ENCODE peak calls at places on chromosome 5, in five cellular contexts. One of them, this sample, is unnamed.

GRCh38 chr5:139517683-139518564 is 35.4 kb upstream of the STING1 start:
- DNase-seq in stimulated activated CD4-positive, alpha-beta T cell treated with anti-CD3 and anti-CD28 coated beads, Interleukin-1b, Interleukin-23, amount 100 ng/mL, for 1 hour: peak
- DNase-seq in left colon: peak
- DNase-seq in stimulated activated CD8-positive, alpha-beta memory T cell treated with anti-CD3 and anti-CD28 coated beads, Interleukin-2, amount 100 ng/mL, for 48 hours: peak
- DNase-seq in LNCaP clone FGC: peak
- DNase-seq in this sample: peak

GRCh38 chr5:63170496-63170895 is 591.9 kb downstream of the LRRC70 start:
- DNase-seq in stimulated activated CD4-positive, alpha-beta T cell treated with anti-CD3 and anti-CD28 coated beads, Interleukin-1b, Interleukin-23, amount 100 ng/mL, for 1 hour: no peak
- DNase-seq in left colon: no peak
- DNase-seq in stimulated activated CD8-positive, alpha-beta memory T cell treated with anti-CD3 and anti-CD28 coated beads, Interleukin-2, amount 100 ng/mL, for 48 hours: no peak
- DNase-seq in LNCaP clone FGC: no peak
- DNase-seq in this sample: no peak

GRCh38 chr5:136356747-136357469 is 8.4 kb downstream of the TRPC7 start:
- DNase-seq in stimulated activated CD4-positive, alpha-beta T cell treated with anti-CD3 and anti-CD28 coated beads, Interleukin-1b, Interleukin-23, amount 100 ng/mL, for 1 hour: no peak
- DNase-seq in left colon: no peak
- DNase-seq in stimulated activated CD8-positive, alpha-beta memory T cell treated with anti-CD3 and anti-CD28 coated beads, Interleukin-2, amount 100 ng/mL, for 48 hours: no peak
- DNase-seq in LNCaP clone FGC: no peak
- DNase-seq in this sample: no peak

GRCh38 chr5:71887680-71888079 is 168.6 kb downstream of the CARTPT start:
- DNase-seq in stimulated activated CD4-positive, alpha-beta T cell treated with anti-CD3 and anti-CD28 coated beads, Interleukin-1b, Interleukin-23, amount 100 ng/mL, for 1 hour: no peak
- DNase-seq in left colon: no peak
- DNase-seq in stimulated activated CD8-positive, alpha-beta memory T cell treated with anti-CD3 and anti-CD28 coated beads, Interleukin-2, amount 100 ng/mL, for 48 hours: no peak
- DNase-seq in LNCaP clone FGC: peak
- DNase-seq in this sample: no peak

GRCh38 chr5:96264047-96264446 is 169.0 kb downstream of the PCSK1 start:
- DNase-seq in stimulated activated CD4-positive, alpha-beta T cell treated with anti-CD3 and anti-CD28 coated beads, Interleukin-1b, Interleukin-23, amount 100 ng/mL, for 1 hour: no peak
- DNase-seq in left colon: no peak
- DNase-seq in stimulated activated CD8-positive, alpha-beta memory T cell treated with anti-CD3 and anti-CD28 coated beads, Interleukin-2, amount 100 ng/mL, for 48 hours: no peak
- DNase-seq in LNCaP clone FGC: no peak
- DNase-seq in this sample: no peak

GRCh38 chr5:40738502-40738901 is 17.3 kb downstream of the TTC33 start:
- DNase-seq in stimulated activated CD4-positive, alpha-beta T cell treated with anti-CD3 and anti-CD28 coated beads, Interleukin-1b, Interleukin-23, amount 100 ng/mL, for 1 hour: no peak
- DNase-seq in left colon: no peak
- DNase-seq in stimulated activated CD8-positive, alpha-beta memory T cell treated with anti-CD3 and anti-CD28 coated beads, Interleukin-2, amount 100 ng/mL, for 48 hours: no peak
- DNase-seq in LNCaP clone FGC: no peak
- DNase-seq in this sample: no peak

GRCh38 chr5:111563041-111563822 is 50.9 kb upstream of the STARD4 start:
- DNase-seq in stimulated activated CD4-positive, alpha-beta T cell treated with anti-CD3 and anti-CD28 coated beads, Interleukin-1b, Interleukin-23, amount 100 ng/mL, for 1 hour: no peak
- DNase-seq in left colon: no peak
- DNase-seq in stimulated activated CD8-positive, alpha-beta memory T cell treated with anti-CD3 and anti-CD28 coated beads, Interleukin-2, amount 100 ng/mL, for 48 hours: no peak
- DNase-seq in LNCaP clone FGC: no peak
- DNase-seq in this sample: no peak

GRCh38 chr5:7397005-7397546 is 1.1 kb downstream of the ADCY2 start:
- DNase-seq in stimulated activated CD4-positive, alpha-beta T cell treated with anti-CD3 and anti-CD28 coated beads, Interleukin-1b, Interleukin-23, amount 100 ng/mL, for 1 hour: no peak
- DNase-seq in left colon: no peak
- DNase-seq in stimulated activated CD8-positive, alpha-beta memory T cell treated with anti-CD3 and anti-CD28 coated beads, Interleukin-2, amount 100 ng/mL, for 48 hours: no peak
- DNase-seq in LNCaP clone FGC: no peak
- DNase-seq in this sample: peak

GRCh38 chr5:54738118-54738972 is 220.8 kb downstream of the SNX18 start:
- DNase-seq in stimulated activated CD4-positive, alpha-beta T cell treated with anti-CD3 and anti-CD28 coated beads, Interleukin-1b, Interleukin-23, amount 100 ng/mL, for 1 hour: no peak
- DNase-seq in left colon: peak
- DNase-seq in stimulated activated CD8-positive, alpha-beta memory T cell treated with anti-CD3 and anti-CD28 coated beads, Interleukin-2, amount 100 ng/mL, for 48 hours: no peak
- DNase-seq in LNCaP clone FGC: no peak
- DNase-seq in this sample: peak

GRCh38 chr5:140791111-140791510 is 3.5 kb upstream of the PCDHA2 start:
- DNase-seq in stimulated activated CD4-positive, alpha-beta T cell treated with anti-CD3 and anti-CD28 coated beads, Interleukin-1b, Interleukin-23, amount 100 ng/mL, for 1 hour: no peak
- DNase-seq in left colon: no peak
- DNase-seq in stimulated activated CD8-positive, alpha-beta memory T cell treated with anti-CD3 and anti-CD28 coated beads, Interleukin-2, amount 100 ng/mL, for 48 hours: no peak
- DNase-seq in LNCaP clone FGC: no peak
- DNase-seq in this sample: no peak

GRCh38 chr5:110839004-110839403 is 100.2 kb downstream of the SLC25A46 start:
- DNase-seq in stimulated activated CD4-positive, alpha-beta T cell treated with anti-CD3 and anti-CD28 coated beads, Interleukin-1b, Interleukin-23, amount 100 ng/mL, for 1 hour: no peak
- DNase-seq in left colon: no peak
- DNase-seq in stimulated activated CD8-positive, alpha-beta memory T cell treated with anti-CD3 and anti-CD28 coated beads, Interleukin-2, amount 100 ng/mL, for 48 hours: no peak
- DNase-seq in LNCaP clone FGC: no peak
- DNase-seq in this sample: no peak

GRCh38 chr5:127063236-127063913 is 9.9 kb downstream of the C5orf63 start:
- DNase-seq in stimulated activated CD4-positive, alpha-beta T cell treated with anti-CD3 and anti-CD28 coated beads, Interleukin-1b, Interleukin-23, amount 100 ng/mL, for 1 hour: no peak
- DNase-seq in left colon: no peak
- DNase-seq in stimulated activated CD8-positive, alpha-beta memory T cell treated with anti-CD3 and anti-CD28 coated beads, Interleukin-2, amount 100 ng/mL, for 48 hours: no peak
- DNase-seq in LNCaP clone FGC: no peak
- DNase-seq in this sample: no peak

GRCh38 chr5:34005211-34005610 is 2.6 kb downstream of the AMACR start:
- DNase-seq in stimulated activated CD4-positive, alpha-beta T cell treated with anti-CD3 and anti-CD28 coated beads, Interleukin-1b, Interleukin-23, amount 100 ng/mL, for 1 hour: no peak
- DNase-seq in left colon: no peak
- DNase-seq in stimulated activated CD8-positive, alpha-beta memory T cell treated with anti-CD3 and anti-CD28 coated beads, Interleukin-2, amount 100 ng/mL, for 48 hours: no peak
- DNase-seq in LNCaP clone FGC: no peak
- DNase-seq in this sample: no peak

GRCh38 chr5:113245427-113246052 is 189.2 kb downstream of the TSSK1B start:
- DNase-seq in stimulated activated CD4-positive, alpha-beta T cell treated with anti-CD3 and anti-CD28 coated beads, Interleukin-1b, Interleukin-23, amount 100 ng/mL, for 1 hour: no peak
- DNase-seq in left colon: no peak
- DNase-seq in stimulated activated CD8-positive, alpha-beta memory T cell treated with anti-CD3 and anti-CD28 coated beads, Interleukin-2, amount 100 ng/mL, for 48 hours: no peak
- DNase-seq in LNCaP clone FGC: no peak
- DNase-seq in this sample: no peak

GRCh38 chr5:151080620-151081425 is at the start of gene TNIP1:
- DNase-seq in stimulated activated CD4-positive, alpha-beta T cell treated with anti-CD3 and anti-CD28 coated beads, Interleukin-1b, Interleukin-23, amount 100 ng/mL, for 1 hour: peak
- DNase-seq in left colon: peak
- DNase-seq in stimulated activated CD8-positive, alpha-beta memory T cell treated with anti-CD3 and anti-CD28 coated beads, Interleukin-2, amount 100 ng/mL, for 48 hours: peak
- DNase-seq in LNCaP clone FGC: peak
- DNase-seq in this sample: peak

GRCh38 chr5:110087829-110088228 is 398.1 kb downstream of the MAN2A1 start:
- DNase-seq in stimulated activated CD4-positive, alpha-beta T cell treated with anti-CD3 and anti-CD28 coated beads, Interleukin-1b, Interleukin-23, amount 100 ng/mL, for 1 hour: no peak
- DNase-seq in left colon: no peak
- DNase-seq in stimulated activated CD8-positive, alpha-beta memory T cell treated with anti-CD3 and anti-CD28 coated beads, Interleukin-2, amount 100 ng/mL, for 48 hours: no peak
- DNase-seq in LNCaP clone FGC: no peak
- DNase-seq in this sample: peak

GRCh38 chr5:121006206-121006605 is 542.1 kb downstream of the PRR16 start:
- DNase-seq in stimulated activated CD4-positive, alpha-beta T cell treated with anti-CD3 and anti-CD28 coated beads, Interleukin-1b, Interleukin-23, amount 100 ng/mL, for 1 hour: no peak
- DNase-seq in left colon: no peak
- DNase-seq in stimulated activated CD8-positive, alpha-beta memory T cell treated with anti-CD3 and anti-CD28 coated beads, Interleukin-2, amount 100 ng/mL, for 48 hours: no peak
- DNase-seq in LNCaP clone FGC: no peak
- DNase-seq in this sample: no peak

GRCh38 chr5:116733995-116734716 is 159.5 kb upstream of the SEMA6A start:
- DNase-seq in stimulated activated CD4-positive, alpha-beta T cell treated with anti-CD3 and anti-CD28 coated beads, Interleukin-1b, Interleukin-23, amount 100 ng/mL, for 1 hour: no peak
- DNase-seq in left colon: no peak
- DNase-seq in stimulated activated CD8-positive, alpha-beta memory T cell treated with anti-CD3 and anti-CD28 coated beads, Interleukin-2, amount 100 ng/mL, for 48 hours: no peak
- DNase-seq in LNCaP clone FGC: peak
- DNase-seq in this sample: no peak

GRCh38 chr5:137752873-137753226 is 1.3 kb downstream of the HNRNPA0 start:
- DNase-seq in stimulated activated CD4-positive, alpha-beta T cell treated with anti-CD3 and anti-CD28 coated beads, Interleukin-1b, Interleukin-23, amount 100 ng/mL, for 1 hour: no peak
- DNase-seq in left colon: peak
- DNase-seq in stimulated activated CD8-positive, alpha-beta memory T cell treated with anti-CD3 and anti-CD28 coated beads, Interleukin-2, amount 100 ng/mL, for 48 hours: no peak
- DNase-seq in LNCaP clone FGC: no peak
- DNase-seq in this sample: peak

GRCh38 chr5:142783601-142784291 is 13.6 kb downstream of the ARHGAP26 start:
- DNase-seq in stimulated activated CD4-positive, alpha-beta T cell treated with anti-CD3 and anti-CD28 coated beads, Interleukin-1b, Interleukin-23, amount 100 ng/mL, for 1 hour: no peak
- DNase-seq in left colon: no peak
- DNase-seq in stimulated activated CD8-positive, alpha-beta memory T cell treated with anti-CD3 and anti-CD28 coated beads, Interleukin-2, amount 100 ng/mL, for 48 hours: peak
- DNase-seq in LNCaP clone FGC: no peak
- DNase-seq in this sample: no peak

GRCh38 chr5:112800901-112801300 is 60.2 kb upstream of the SRP19 start:
- DNase-seq in stimulated activated CD4-positive, alpha-beta T cell treated with anti-CD3 and anti-CD28 coated beads, Interleukin-1b, Interleukin-23, amount 100 ng/mL, for 1 hour: no peak
- DNase-seq in left colon: no peak
- DNase-seq in stimulated activated CD8-positive, alpha-beta memory T cell treated with anti-CD3 and anti-CD28 coated beads, Interleukin-2, amount 100 ng/mL, for 48 hours: no peak
- DNase-seq in LNCaP clone FGC: no peak
- DNase-seq in this sample: no peak

GRCh38 chr5:16934123-16934522 is 2.0 kb downstream of the MYO10 start:
- DNase-seq in stimulated activated CD4-positive, alpha-beta T cell treated with anti-CD3 and anti-CD28 coated beads, Interleukin-1b, Interleukin-23, amount 100 ng/mL, for 1 hour: peak
- DNase-seq in left colon: peak
- DNase-seq in stimulated activated CD8-positive, alpha-beta memory T cell treated with anti-CD3 and anti-CD28 coated beads, Interleukin-2, amount 100 ng/mL, for 48 hours: peak
- DNase-seq in LNCaP clone FGC: no peak
- DNase-seq in this sample: peak

GRCh38 chr5:67372887-67373286 is 176.3 kb upstream of the CD180 start:
- DNase-seq in stimulated activated CD4-positive, alpha-beta T cell treated with anti-CD3 and anti-CD28 coated beads, Interleukin-1b, Interleukin-23, amount 100 ng/mL, for 1 hour: no peak
- DNase-seq in left colon: no peak
- DNase-seq in stimulated activated CD8-positive, alpha-beta memory T cell treated with anti-CD3 and anti-CD28 coated beads, Interleukin-2, amount 100 ng/mL, for 48 hours: no peak
- DNase-seq in LNCaP clone FGC: no peak
- DNase-seq in this sample: no peak

GRCh38 chr5:79181419-79182022 is 54.4 kb upstream of the JMY start:
- DNase-seq in stimulated activated CD4-positive, alpha-beta T cell treated with anti-CD3 and anti-CD28 coated beads, Interleukin-1b, Interleukin-23, amount 100 ng/mL, for 1 hour: no peak
- DNase-seq in left colon: no peak
- DNase-seq in stimulated activated CD8-positive, alpha-beta memory T cell treated with anti-CD3 and anti-CD28 coated beads, Interleukin-2, amount 100 ng/mL, for 48 hours: no peak
- DNase-seq in LNCaP clone FGC: no peak
- DNase-seq in this sample: no peak

GRCh38 chr5:111478266-111478665 is 34.1 kb downstream of the STARD4 start:
- DNase-seq in stimulated activated CD4-positive, alpha-beta T cell treated with anti-CD3 and anti-CD28 coated beads, Interleukin-1b, Interleukin-23, amount 100 ng/mL, for 1 hour: no peak
- DNase-seq in left colon: no peak
- DNase-seq in stimulated activated CD8-positive, alpha-beta memory T cell treated with anti-CD3 and anti-CD28 coated beads, Interleukin-2, amount 100 ng/mL, for 48 hours: no peak
- DNase-seq in LNCaP clone FGC: no peak
- DNase-seq in this sample: no peak

GRCh38 chr5:34876275-34876674 is 37.3 kb downstream of the TTC23L start:
- DNase-seq in stimulated activated CD4-positive, alpha-beta T cell treated with anti-CD3 and anti-CD28 coated beads, Interleukin-1b, Interleukin-23, amount 100 ng/mL, for 1 hour: no peak
- DNase-seq in left colon: no peak
- DNase-seq in stimulated activated CD8-positive, alpha-beta memory T cell treated with anti-CD3 and anti-CD28 coated beads, Interleukin-2, amount 100 ng/mL, for 48 hours: no peak
- DNase-seq in LNCaP clone FGC: no peak
- DNase-seq in this sample: no peak

GRCh38 chr5:172090976-172091547 is 84.6 kb upstream of the FBXW11 start:
- DNase-seq in stimulated activated CD4-positive, alpha-beta T cell treated with anti-CD3 and anti-CD28 coated beads, Interleukin-1b, Interleukin-23, amount 100 ng/mL, for 1 hour: no peak
- DNase-seq in left colon: no peak
- DNase-seq in stimulated activated CD8-positive, alpha-beta memory T cell treated with anti-CD3 and anti-CD28 coated beads, Interleukin-2, amount 100 ng/mL, for 48 hours: no peak
- DNase-seq in LNCaP clone FGC: no peak
- DNase-seq in this sample: no peak

GRCh38 chr5:90675222-90675621 is 116.6 kb downstream of the ADGRV1 start:
- DNase-seq in stimulated activated CD4-positive, alpha-beta T cell treated with anti-CD3 and anti-CD28 coated beads, Interleukin-1b, Interleukin-23, amount 100 ng/mL, for 1 hour: no peak
- DNase-seq in left colon: no peak
- DNase-seq in stimulated activated CD8-positive, alpha-beta memory T cell treated with anti-CD3 and anti-CD28 coated beads, Interleukin-2, amount 100 ng/mL, for 48 hours: no peak
- DNase-seq in LNCaP clone FGC: no peak
- DNase-seq in this sample: no peak

GRCh38 chr5:32160228-32160627 is 13.9 kb downstream of the GOLPH3 start:
- DNase-seq in stimulated activated CD4-positive, alpha-beta T cell treated with anti-CD3 and anti-CD28 coated beads, Interleukin-1b, Interleukin-23, amount 100 ng/mL, for 1 hour: no peak
- DNase-seq in left colon: no peak
- DNase-seq in stimulated activated CD8-positive, alpha-beta memory T cell treated with anti-CD3 and anti-CD28 coated beads, Interleukin-2, amount 100 ng/mL, for 48 hours: no peak
- DNase-seq in LNCaP clone FGC: no peak
- DNase-seq in this sample: no peak

GRCh38 chr5:173290477-173291131 is 37.6 kb downstream of the STC2 start:
- DNase-seq in stimulated activated CD4-positive, alpha-beta T cell treated with anti-CD3 and anti-CD28 coated beads, Interleukin-1b, Interleukin-23, amount 100 ng/mL, for 1 hour: no peak
- DNase-seq in left colon: no peak
- DNase-seq in stimulated activated CD8-positive, alpha-beta memory T cell treated with anti-CD3 and anti-CD28 coated beads, Interleukin-2, amount 100 ng/mL, for 48 hours: no peak
- DNase-seq in LNCaP clone FGC: no peak
- DNase-seq in this sample: no peak

GRCh38 chr5:10485142-10485795 is 43.6 kb downstream of the ROPN1L start:
- DNase-seq in stimulated activated CD4-positive, alpha-beta T cell treated with anti-CD3 and anti-CD28 coated beads, Interleukin-1b, Interleukin-23, amount 100 ng/mL, for 1 hour: no peak
- DNase-seq in left colon: no peak
- DNase-seq in stimulated activated CD8-positive, alpha-beta memory T cell treated with anti-CD3 and anti-CD28 coated beads, Interleukin-2, amount 100 ng/mL, for 48 hours: no peak
- DNase-seq in LNCaP clone FGC: no peak
- DNase-seq in this sample: peak